ENCODE peak calls at places on chromosomes 16 and 17, in four cellular contexts. P is IMR-90, X is mesendoderm, W is mesenchymal stem cell. D is an unnamed sample.
A peak's percentile ranks its signal among the peaks of the same experiment; 100 is the strongest.

GRCh38 chr17:15119928-15120327 is 145.2 kb downstream of the PMP22 start:
- DNase-seq in P (no peak), X (peak; percentile 10), W (peak; percentile 33), D (no peak)

GRCh38 chr17:57379237-57380054 is 123.1 kb downstream of the MSI2 start:
- DNase-seq in P (peak; percentile 12), X (peak; percentile 68), W (peak; percentile 80), D (peak; percentile 55)

GRCh38 chr16:28167221-28167620 is 44.5 kb downstream of the XPO6 start:
- DNase-seq in P (no peak), X (peak; percentile 39), W (no peak), D (no peak)

GRCh38 chr17:18987862-18988545 is 16.6 kb downstream of the FAM83G start:
- DNase-seq in P (no peak), X (no peak), W (no peak), D (no peak)

GRCh38 chr17:60301644-60302043 is 90.3 kb downstream of the USP32 start:
- DNase-seq in P (no peak), X (no peak), W (no peak), D (no peak)

GRCh38 chr17:44355310-44355640 is 8.4 kb downstream of the FAM171A2 start:
- DNase-seq in P (no peak), X (no peak), W (no peak), D (peak; percentile 62)

GRCh38 chr17:74763565-74764387 is 12.4 kb downstream of the NAT9 start:
- DNase-seq in P (no peak), X (no peak), W (no peak), D (no peak)

GRCh38 chr17:27564463-27564862 is 66.5 kb upstream of the LGALS9 start:
- DNase-seq in P (no peak), X (peak; percentile 64), W (no peak), D (no peak)

GRCh38 chr17:6047966-6048365 is 22.2 kb upstream of the WSCD1 start:
- DNase-seq in P (no peak), X (no peak), W (peak; percentile 13), D (no peak)

GRCh38 chr16:3884398-3884797 is 3.9 kb upstream of the CREBBP start:
- DNase-seq in P (no peak), X (no peak), W (no peak), D (no peak)

GRCh38 chr16:71629617-71630016 is 3.6 kb downstream of the MARVELD3 start:
- DNase-seq in P (no peak), X (no peak), W (no peak), D (no peak)

GRCh38 chr17:38958326-38958725 is 8.9 kb downstream of the FBXO47 start:
- DNase-seq in P (peak; percentile 67), X (no peak), W (peak; percentile 22), D (no peak)

GRCh38 chr16:2963611-2964415 is at the start of gene KREMEN2:
- DNase-seq in P (no peak), X (peak; percentile 90), W (peak; percentile 45), D (peak; percentile 90)

GRCh38 chr16:31428638-31429247 is 583 bp upstream of the COX6A2 start:
- DNase-seq in P (no peak), X (no peak), W (no peak), D (no peak)

GRCh38 chr16:4298761-4299522 is 16.9 kb upstream of the GLIS2 start:
- DNase-seq in P (peak; percentile 94), X (peak; percentile 97), W (peak; percentile 90), D (peak; percentile 90)

GRCh38 chr17:27846042-27846655 is 45.8 kb upstream of the NOS2 start:
- DNase-seq in P (no peak), X (no peak), W (no peak), D (no peak)

GRCh38 chr16:70250748-70251650 is 741 bp downstream of the EXOSC6 start:
- DNase-seq in P (peak; percentile 35), X (peak; percentile 61), W (peak; percentile 53), D (peak; percentile 51)

GRCh38 chr17:27888945-27889344 is 4.2 kb downstream of the LYRM9 start:
- DNase-seq in P (peak; percentile 4), X (peak; percentile 96), W (peak; percentile 18), D (peak; percentile 87)

GRCh38 chr17:1779571-1780074 is 17.8 kb downstream of the SERPINF1 start:
- DNase-seq in P (peak; percentile 95), X (no peak), W (peak; percentile 97), D (no peak)

GRCh38 chr16:89844739-89845339 is 16.6 kb downstream of the SPIRE2 start:
- DNase-seq in P (no peak), X (no peak), W (no peak), D (no peak)

GRCh38 chr17:47956818-47957590 is 679 bp downstream of the PRR15L start:
- DNase-seq in P (peak; percentile 15), X (no peak), W (no peak), D (no peak)

GRCh38 chr17:33459078-33459940 is 166.2 kb upstream of the ASIC2 start:
- DNase-seq in P (no peak), X (peak; percentile 50), W (no peak), D (peak; percentile 63)

GRCh38 chr17:63514974-63515373 is 8.2 kb upstream of the KCNH6 start:
- DNase-seq in P (no peak), X (no peak), W (no peak), D (no peak)

GRCh38 chr16:73013974-73014373 is 34.0 kb downstream of the ZFHX3 start:
- DNase-seq in P (no peak), X (no peak), W (no peak), D (no peak)

GRCh38 chr17:20935740-20936139 is 107.1 kb downstream of the USP22 start:
- DNase-seq in P (peak; percentile 75), X (no peak), W (peak; percentile 62), D (no peak)

GRCh38 chr17:29617125-29617480 is 5.6 kb downstream of the CORO6 start:
- DNase-seq in P (peak; percentile 38), X (peak; percentile 88), W (peak; percentile 75), D (peak; percentile 94)
- H3K18ac ChIP-seq in P (no peak overlapping the region), X (no peak overlapping the region), W (no peak overlapping the region), D (no peak overlapping the region)

GRCh38 chr16:85718682-85719081 is 29.9 kb upstream of the GINS2 start:
- DNase-seq in P (no peak), X (no peak), W (peak; percentile 25), D (peak; percentile 67)
- H3K18ac ChIP-seq in P (no peak overlapping the region), X (no peak overlapping the region), W (no peak overlapping the region), D (no peak overlapping the region)

GRCh38 chr17:78428025-78428575 is 49.7 kb downstream of the PGS1 start:
- DNase-seq in P (no peak), X (no peak), W (no peak), D (no peak)
- H3K18ac ChIP-seq in P (peak overlapping the region; percentile 24), X (no peak overlapping the region), W (no peak overlapping the region), D (no peak overlapping the region)

GRCh38 chr17:78330570-78331224 is 29.2 kb downstream of the SOCS3 start:
- DNase-seq in P (no peak), X (no peak), W (peak; percentile 32), D (no peak)
- H3K18ac ChIP-seq in P (peak overlapping the region; percentile 8), X (no peak overlapping the region), W (peak overlapping the region; percentile 30), D (no peak overlapping the region)

DNA sequence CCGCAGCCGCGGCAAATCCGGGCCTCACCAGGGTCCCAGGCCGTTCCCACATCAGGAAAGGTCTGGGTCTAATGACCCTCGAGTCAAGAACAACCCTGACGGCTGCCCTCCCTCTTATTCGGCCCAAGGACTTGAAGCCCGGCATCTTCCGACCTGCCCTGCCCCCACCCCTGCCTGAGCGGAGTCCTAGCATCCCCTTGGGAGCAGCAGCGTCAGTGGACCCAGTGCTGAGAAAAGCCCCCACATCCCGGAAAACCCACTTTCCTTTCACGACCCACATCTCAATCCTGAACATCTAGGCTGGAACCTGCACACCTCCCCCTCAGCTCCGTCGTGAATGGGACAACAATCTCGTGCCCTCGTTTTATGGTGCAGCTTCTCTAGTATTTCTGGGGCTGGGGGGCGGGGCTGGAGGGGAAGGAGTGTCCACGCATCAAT is 796 bp downstream of the TMEM88 start:
- DNase-seq in P (no peak), X (no peak), W (peak; percentile 57), D (no peak)
- H3K18ac ChIP-seq in P (no peak overlapping the region), X (no peak overlapping the region), W (peak overlapping the region; percentile 71), D (no peak overlapping the region)